ENCODE peak calls at places on chromosomes 12 and 14, in ten cellular contexts. B, S, O, N, M, X, E, U, T and Z are unnamed samples.

GRCh38 chr12:122740351-122740750 is 9.7 kb upstream of the HCAR1 start:
- DNase-seq in B (no peak), S (no peak), O (no peak), N (no peak), M (no peak), X (no peak), E (no peak), U (no peak), T (peak), Z (no peak)

GRCh38 chr12:89238593-89238992 is 113.7 kb downstream of the DUSP6 start:
- DNase-seq in B (no peak), S (no peak), O (no peak), N (no peak), M (no peak), X (no peak), E (peak), U (no peak), T (no peak), Z (no peak)

GRCh38 chr14:64215978-64216377 is 78.2 kb downstream of the ESR2 start:
- DNase-seq in B (no peak), S (no peak), O (no peak), N (no peak), M (no peak), X (no peak), E (no peak), U (no peak), T (no peak), Z (no peak)

GRCh38 chr12:128818065-128819022 is 5.4 kb downstream of the SLC15A4 start:
- DNase-seq in B (no peak), S (no peak), O (no peak), N (no peak), M (no peak), X (no peak), E (no peak), U (no peak), T (peak), Z (no peak)

GRCh38 chr14:104977681-104978647 is at the start of gene AHNAK2:
- DNase-seq in B (peak), S (peak), O (no peak), N (no peak), M (no peak), X (peak), E (no peak), U (peak), T (peak), Z (peak)

GRCh38 chr12:10218021-10218420 is 5.3 kb downstream of the GABARAPL1 start:
- DNase-seq in B (no peak), S (no peak), O (no peak), N (no peak), M (no peak), X (no peak), E (no peak), U (no peak), T (no peak), Z (no peak)

GRCh38 chr14:94237983-94238382 is 55.1 kb downstream of the SERPINA10 start:
- DNase-seq in B (no peak), S (no peak), O (no peak), N (no peak), M (no peak), X (no peak), E (no peak), U (no peak), T (no peak), Z (no peak)

GRCh38 chr14:88521818-88522217 is 33.0 kb downstream of the PTPN21 start:
- DNase-seq in B (no peak), S (no peak), O (no peak), N (no peak), M (no peak), X (no peak), E (no peak), U (no peak), T (no peak), Z (no peak)

GRCh38 chr12:48601013-48601756 is 31.3 kb upstream of the LALBA start:
- DNase-seq in B (no peak), S (no peak), O (no peak), N (no peak), M (no peak), X (no peak), E (no peak), U (no peak), T (no peak), Z (no peak)

GRCh38 chr12:93790472-93791152 is 113.4 kb downstream of the CRADD start:
- DNase-seq in B (no peak), S (peak), O (no peak), N (peak), M (no peak), X (no peak), E (no peak), U (no peak), T (peak), Z (no peak)

GRCh38 chr12:66288121-66288520 is 14.2 kb upstream of the HELB start:
- DNase-seq in B (no peak), S (no peak), O (no peak), N (no peak), M (peak), X (no peak), E (no peak), U (peak), T (no peak), Z (peak)

GRCh38 chr12:47822863-47823262 is 3.2 kb upstream of the HDAC7 start:
- DNase-seq in B (no peak), S (no peak), O (no peak), N (no peak), M (no peak), X (no peak), E (no peak), U (no peak), T (no peak), Z (no peak)

GRCh38 chr14:68792022-68792829 is 641 bp downstream of the ZFP36L1 start:
- DNase-seq in B (peak), S (no peak), O (no peak), N (no peak), M (no peak), X (no peak), E (peak), U (no peak), T (peak), Z (no peak)

GRCh38 chr12:52387859-52388258 is 2.4 kb upstream of the KRT84 start:
- DNase-seq in B (peak), S (no peak), O (no peak), N (no peak), M (no peak), X (no peak), E (no peak), U (no peak), T (no peak), Z (no peak)

GRCh38 chr12:43245947-43246346 is 306.1 kb downstream of the ADAMTS20 start:
- DNase-seq in B (no peak), S (no peak), O (no peak), N (no peak), M (no peak), X (no peak), E (no peak), U (no peak), T (no peak), Z (no peak)

GRCh38 chr12:6374028-6374780 is 1.2 kb downstream of the SCNN1A start:
- DNase-seq in B (no peak), S (no peak), O (no peak), N (no peak), M (no peak), X (no peak), E (no peak), U (no peak), T (no peak), Z (no peak)

GRCh38 chr12:1840561-1840960 is 20.2 kb downstream of the LRTM2 start:
- DNase-seq in B (peak), S (no peak), O (no peak), N (no peak), M (no peak), X (no peak), E (no peak), U (no peak), T (no peak), Z (no peak)

GRCh38 chr14:81341405-81342180 is 58.5 kb downstream of the STON2 start:
- DNase-seq in B (no peak), S (no peak), O (no peak), N (no peak), M (no peak), X (no peak), E (no peak), U (no peak), T (no peak), Z (no peak)

GRCh38 chr14:85516239-85517112 is 13.5 kb upstream of the FLRT2 start:
- DNase-seq in B (no peak), S (peak), O (no peak), N (peak), M (no peak), X (no peak), E (no peak), U (no peak), T (no peak), Z (no peak)

GRCh38 chr12:115973066-115973465 is 304.4 kb downstream of the MED13L start:
- DNase-seq in B (no peak), S (no peak), O (no peak), N (no peak), M (no peak), X (no peak), E (no peak), U (no peak), T (no peak), Z (no peak)